ENCODE peak calls at places on chromosomes 2 and 18, in five cellular contexts. One of them, this sample, is unnamed.
A peak's percentile ranks its signal among the peaks of the same experiment; 100 is the strongest.

GRCh38 chr2:220786216-220786615 is 785.9 kb downstream of the EPHA4 start:
- DNase-seq in cardiac muscle cell: no peak
- DNase-seq in ovary: no peak
- DNase-seq in CD8-positive, alpha-beta memory T cell: no peak
- DNase-seq in kidney: no peak
- DNase-seq in this sample: no peak

GRCh38 chr2:205656426-205656795 is 25.9 kb upstream of the NRP2 start:
- DNase-seq in cardiac muscle cell: no peak
- DNase-seq in ovary: no peak
- DNase-seq in CD8-positive, alpha-beta memory T cell: no peak
- DNase-seq in kidney: no peak
- DNase-seq in this sample: no peak

GRCh38 chr2:238439093-238439849 is 12.5 kb downstream of the ASB1 start:
- DNase-seq in cardiac muscle cell: peak; percentile 94
- DNase-seq in ovary: no peak
- DNase-seq in CD8-positive, alpha-beta memory T cell: no peak
- DNase-seq in kidney: no peak
- DNase-seq in this sample: no peak

GRCh38 chr18:52439457-52439856 is 99.5 kb downstream of the DCC start:
- DNase-seq in cardiac muscle cell: no peak
- DNase-seq in ovary: no peak
- DNase-seq in CD8-positive, alpha-beta memory T cell: no peak
- DNase-seq in kidney: no peak
- DNase-seq in this sample: no peak

GRCh38 chr2:183224933-183225332 is 100.7 kb downstream of the NUP35 start:
- DNase-seq in cardiac muscle cell: no peak
- DNase-seq in ovary: no peak
- DNase-seq in CD8-positive, alpha-beta memory T cell: no peak
- DNase-seq in kidney: no peak
- DNase-seq in this sample: no peak

GRCh38 chr2:169108098-169108884 is 38.9 kb downstream of the DHRS9 start:
- DNase-seq in cardiac muscle cell: peak; percentile 72
- DNase-seq in ovary: no peak
- DNase-seq in CD8-positive, alpha-beta memory T cell: no peak
- DNase-seq in kidney: no peak
- DNase-seq in this sample: no peak

GRCh38 chr18:30889582-30890301 is 152.8 kb downstream of the DSC3 start:
- DNase-seq in cardiac muscle cell: peak; percentile 10
- DNase-seq in ovary: no peak
- DNase-seq in CD8-positive, alpha-beta memory T cell: no peak
- DNase-seq in kidney: no peak
- DNase-seq in this sample: no peak

GRCh38 chr2:231640646-231641111 is 48.0 kb downstream of the TEX44 start:
- DNase-seq in cardiac muscle cell: no peak
- DNase-seq in ovary: peak; percentile 48
- DNase-seq in CD8-positive, alpha-beta memory T cell: no peak
- DNase-seq in kidney: peak; percentile 89
- DNase-seq in this sample: no peak

GRCh38 chr2:99723632-99724031 is 233.8 kb upstream of the REV1 start:
- DNase-seq in cardiac muscle cell: no peak
- DNase-seq in ovary: no peak
- DNase-seq in CD8-positive, alpha-beta memory T cell: no peak
- DNase-seq in kidney: no peak
- DNase-seq in this sample: no peak

GRCh38 chr2:167380555-167380954 is 492.3 kb downstream of the XIRP2 start:
- DNase-seq in cardiac muscle cell: no peak
- DNase-seq in ovary: no peak
- DNase-seq in CD8-positive, alpha-beta memory T cell: no peak
- DNase-seq in kidney: no peak
- DNase-seq in this sample: no peak

GRCh38 chr2:142872900-142873724 is 4.4 kb upstream of the KYNU start:
- DNase-seq in cardiac muscle cell: peak; percentile 84
- DNase-seq in ovary: no peak
- DNase-seq in CD8-positive, alpha-beta memory T cell: no peak
- DNase-seq in kidney: no peak
- DNase-seq in this sample: no peak

GRCh38 chr2:50181212-50181611 is 850.7 kb downstream of the NRXN1 start:
- DNase-seq in cardiac muscle cell: no peak
- DNase-seq in ovary: no peak
- DNase-seq in CD8-positive, alpha-beta memory T cell: no peak
- DNase-seq in kidney: no peak
- DNase-seq in this sample: no peak

GRCh38 chr2:71082402-71083252 is 14.2 kb downstream of the NAGK start:
- DNase-seq in cardiac muscle cell: no peak
- DNase-seq in ovary: no peak
- DNase-seq in CD8-positive, alpha-beta memory T cell: no peak
- DNase-seq in kidney: no peak
- DNase-seq in this sample: no peak

GRCh38 chr18:8553611-8553924 is 55.7 kb upstream of the RAB12 start:
- DNase-seq in cardiac muscle cell: no peak
- DNase-seq in ovary: no peak
- DNase-seq in CD8-positive, alpha-beta memory T cell: no peak
- DNase-seq in kidney: no peak
- DNase-seq in this sample: no peak

GRCh38 chr18:54148678-54149077 is 75.8 kb downstream of the MBD2 start:
- DNase-seq in cardiac muscle cell: no peak
- DNase-seq in ovary: no peak
- DNase-seq in CD8-positive, alpha-beta memory T cell: no peak
- DNase-seq in kidney: no peak
- DNase-seq in this sample: no peak

GRCh38 chr18:13831864-13832508 is 8.0 kb downstream of the MC5R start:
- DNase-seq in cardiac muscle cell: no peak
- DNase-seq in ovary: no peak
- DNase-seq in CD8-positive, alpha-beta memory T cell: no peak
- DNase-seq in kidney: no peak
- DNase-seq in this sample: no peak

GRCh38 chr2:101396352-101396717 is 9.0 kb upstream of the CREG2 start:
- DNase-seq in cardiac muscle cell: peak; percentile 75
- DNase-seq in ovary: no peak
- DNase-seq in CD8-positive, alpha-beta memory T cell: no peak
- DNase-seq in kidney: no peak
- DNase-seq in this sample: no peak

GRCh38 chr2:31694444-31694843 is 113.7 kb upstream of the SRD5A2 start:
- DNase-seq in cardiac muscle cell: peak; percentile 12
- DNase-seq in ovary: no peak
- DNase-seq in CD8-positive, alpha-beta memory T cell: no peak
- DNase-seq in kidney: no peak
- DNase-seq in this sample: no peak

DNA sequence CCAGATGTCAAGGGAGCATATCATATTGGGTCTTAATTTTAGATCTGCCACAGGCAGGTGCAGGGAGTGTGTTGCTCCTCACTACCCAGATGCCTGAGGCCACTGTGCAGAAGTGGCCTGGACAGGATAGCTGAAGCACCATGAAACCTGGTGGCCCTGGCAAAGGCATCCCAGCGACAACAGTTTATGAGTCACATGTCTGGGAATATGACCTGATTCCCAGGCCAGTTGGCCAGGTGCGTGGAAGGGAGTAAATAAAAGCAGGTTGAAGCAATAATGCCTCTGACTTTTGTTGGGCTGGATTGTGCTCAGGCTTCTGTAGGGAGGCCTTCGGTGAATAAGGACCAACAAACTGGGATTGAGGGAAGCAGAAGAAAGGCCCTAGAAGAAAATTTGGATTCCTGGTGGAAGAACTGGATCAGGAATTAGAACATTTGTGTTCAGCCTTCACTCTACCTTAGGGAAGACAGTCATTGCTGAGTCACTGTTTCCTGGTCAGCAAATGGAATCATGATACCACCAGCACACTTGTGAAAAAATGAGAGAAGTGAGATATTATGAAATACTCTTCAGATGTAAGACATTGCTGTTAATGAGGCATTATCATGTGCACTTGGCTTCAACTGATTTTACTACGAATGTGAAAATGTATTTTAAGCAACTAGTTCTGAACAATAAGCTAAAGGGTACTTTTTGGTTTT is 78.4 kb upstream of the ZNF516 start:
- DNase-seq in cardiac muscle cell: peak; percentile 72
- DNase-seq in ovary: no peak
- DNase-seq in CD8-positive, alpha-beta memory T cell: no peak
- DNase-seq in kidney: no peak
- DNase-seq in this sample: no peak
- H3K27ac ChIP-seq in cardiac muscle cell: no peak overlapping the region
- H3K27ac ChIP-seq in ovary: no peak overlapping the region
- H3K27ac ChIP-seq in CD8-positive, alpha-beta memory T cell: no peak overlapping the region
- H3K27ac ChIP-seq in kidney: no peak overlapping the region
- H3K27ac ChIP-seq in this sample: no peak overlapping the region

DNA sequence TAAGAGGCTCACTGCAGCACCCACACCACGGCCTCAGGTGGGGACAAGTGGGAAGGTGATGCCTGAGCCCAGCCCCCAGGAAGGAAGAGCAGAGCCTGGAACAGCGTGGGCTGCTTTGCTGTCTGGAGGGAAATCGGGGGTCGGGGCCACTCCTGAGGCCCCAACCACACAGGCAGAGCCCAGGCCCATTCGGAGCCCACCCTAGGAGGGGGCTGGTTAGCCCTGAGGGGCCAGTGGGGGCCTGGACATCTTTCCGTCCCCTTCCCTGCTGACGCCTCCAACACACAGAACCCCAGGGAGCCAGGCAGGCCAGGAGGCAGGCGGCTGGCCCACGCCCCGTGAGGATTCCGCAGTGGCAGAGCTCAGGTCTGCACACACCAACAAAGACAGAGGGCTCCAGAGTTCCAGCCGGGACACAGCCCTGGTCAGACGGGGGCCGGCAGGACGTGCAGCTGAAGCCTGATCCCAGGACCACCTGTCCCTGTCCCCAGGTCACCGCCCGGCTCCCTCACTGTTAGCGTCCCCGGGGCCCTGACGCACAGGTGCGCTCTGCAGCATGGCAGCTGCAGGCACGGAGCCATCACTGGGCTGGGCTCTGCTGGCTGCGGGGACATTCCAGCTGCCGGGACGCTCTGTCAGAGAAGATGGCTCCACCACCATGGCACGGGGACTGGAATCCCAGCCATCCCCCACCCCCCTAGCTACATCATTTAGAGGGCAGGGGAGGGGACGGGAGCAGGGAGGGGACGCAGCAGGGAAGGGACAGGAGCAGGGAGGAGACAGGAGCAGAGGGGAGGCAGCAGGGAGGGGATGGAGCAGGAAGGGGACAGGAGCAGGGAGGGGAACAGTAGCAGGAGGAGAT is 40.2 kb downstream of the SLC66A2 start:
- DNase-seq in cardiac muscle cell: no peak
- DNase-seq in ovary: peak; percentile 28
- DNase-seq in CD8-positive, alpha-beta memory T cell: no peak
- DNase-seq in kidney: peak; percentile 56
- DNase-seq in this sample: no peak
- H3K4me3 ChIP-seq in cardiac muscle cell: no peak overlapping the region
- H3K4me3 ChIP-seq in ovary: no peak overlapping the region
- H3K4me3 ChIP-seq in CD8-positive, alpha-beta memory T cell: no peak overlapping the region
- H3K4me3 ChIP-seq in kidney: no peak overlapping the region
- H3K4me3 ChIP-seq in this sample: no peak overlapping the region

GRCh38 chr2:74206180-74206688 is 7.8 kb downstream of the MTHFD2 start:
- DNase-seq in cardiac muscle cell: peak; percentile 86
- DNase-seq in ovary: no peak
- DNase-seq in CD8-positive, alpha-beta memory T cell: peak; percentile 19
- DNase-seq in kidney: no peak
- DNase-seq in this sample: peak; percentile 28

GRCh38 chr2:74204436-74204835 is 6.0 kb downstream of the MTHFD2 start:
- DNase-seq in cardiac muscle cell: no peak
- DNase-seq in ovary: no peak
- DNase-seq in CD8-positive, alpha-beta memory T cell: no peak
- DNase-seq in kidney: no peak
- DNase-seq in this sample: no peak

GRCh38 chr2:74201596-74201995 is 3.2 kb downstream of the MTHFD2 start:
- DNase-seq in cardiac muscle cell: peak; percentile 65
- DNase-seq in ovary: no peak
- DNase-seq in CD8-positive, alpha-beta memory T cell: no peak
- DNase-seq in kidney: no peak
- DNase-seq in this sample: no peak

GRCh38 chr2:74205586-74205985 is 7.2 kb downstream of the MTHFD2 start:
- DNase-seq in cardiac muscle cell: no peak
- DNase-seq in ovary: no peak
- DNase-seq in CD8-positive, alpha-beta memory T cell: peak; percentile 4
- DNase-seq in kidney: no peak
- DNase-seq in this sample: no peak

DNA sequence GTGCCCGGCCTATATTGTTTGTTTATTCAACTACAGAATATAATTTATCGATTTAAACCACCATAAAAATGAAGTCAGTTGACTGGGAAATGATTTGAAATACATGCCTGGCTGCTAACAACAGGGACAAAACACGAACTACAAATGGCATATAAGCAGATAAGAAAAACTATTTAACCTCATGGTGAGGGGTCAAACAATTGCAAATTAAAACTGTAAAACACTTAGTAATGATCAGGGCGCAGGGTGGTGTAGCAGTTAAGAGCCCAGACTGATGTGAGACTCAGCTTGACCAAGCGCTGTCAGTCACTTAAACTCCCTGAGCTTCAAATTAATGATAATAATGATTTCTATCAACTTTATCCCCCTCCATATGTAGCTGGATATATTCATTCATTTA is 6.7 kb downstream of the MTHFD2 start:
- DNase-seq in cardiac muscle cell: no peak
- DNase-seq in ovary: no peak
- DNase-seq in CD8-positive, alpha-beta memory T cell: no peak
- DNase-seq in kidney: no peak
- DNase-seq in this sample: no peak
- H3K4me1 ChIP-seq in cardiac muscle cell: peaks cover 2% of the 10 kb centered on the region
- H3K4me1 ChIP-seq in ovary: peaks cover 8% of the 10 kb centered on the region
- H3K4me1 ChIP-seq in CD8-positive, alpha-beta memory T cell: peaks cover 34% of the 10 kb centered on the region
- H3K4me1 ChIP-seq in kidney: no peaks in the 10 kb centered on the region
- H3K4me1 ChIP-seq in this sample: peaks cover 42% of the 10 kb centered on the region

DNA sequence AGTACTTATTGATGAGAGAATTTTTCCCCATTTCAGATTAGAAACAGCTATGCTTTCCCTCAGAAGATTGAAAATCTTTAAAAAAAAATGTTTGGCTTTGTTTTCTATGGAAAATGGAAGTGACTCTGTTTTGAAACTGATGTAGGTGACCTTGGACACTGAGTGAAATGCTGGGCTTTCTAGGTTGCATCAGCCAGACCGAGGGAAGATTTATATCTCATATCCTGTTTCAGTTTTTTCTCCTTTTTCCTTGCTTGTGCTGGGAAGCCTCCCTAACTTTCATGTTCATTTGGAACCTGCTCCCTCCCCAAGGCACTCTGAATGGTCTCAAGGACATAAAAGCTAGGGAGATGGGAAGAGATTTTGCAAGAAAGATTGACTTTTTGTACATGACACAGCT is 249.9 kb downstream of the TPGS2 start:
- DNase-seq in cardiac muscle cell: peak; percentile 48
- DNase-seq in ovary: no peak
- DNase-seq in CD8-positive, alpha-beta memory T cell: no peak
- DNase-seq in kidney: no peak
- DNase-seq in this sample: no peak
- H3K27ac ChIP-seq in cardiac muscle cell: no peak overlapping the region
- H3K27ac ChIP-seq in ovary: no peak overlapping the region
- H3K27ac ChIP-seq in CD8-positive, alpha-beta memory T cell: no peak overlapping the region
- H3K27ac ChIP-seq in kidney: no peak overlapping the region
- H3K27ac ChIP-seq in this sample: no peak overlapping the region

This sample was measured in naive thymus-derived CD4-positive, alpha-beta T cell.